ENCODE peak calls at places on chromosomes 16 and 17, in five cellular contexts. B is CD4-positive, alpha-beta T cell; K is right atrium auricular region; X is posterior cingulate gyrus; C is stimulated activated CD4-positive, alpha-beta T cell treated with anti-CD3 and anti-CD28 coated beads, Interleukin-4, amount 100 ng/mL, for 48 hours. M is an unnamed sample.

GRCh38 chr17:44556114-44556853 is 1.0 kb upstream of the FZD2 start:
- DNase-seq in B (no peak), K (no peak), X (no peak), C (no peak), M (peak)

GRCh38 chr16:72997141-72997542 is 50.8 kb downstream of the ZFHX3 start:
- DNase-seq in B (no peak), K (no peak), X (no peak), C (no peak), M (no peak)

GRCh38 chr17:75652934-75653549 is 13.9 kb downstream of the RECQL5 start:
- DNase-seq in B (no peak), K (no peak), X (no peak), C (no peak), M (no peak)

GRCh38 chr17:35786941-35787432 is 8.5 kb downstream of the MMP28 start:
- DNase-seq in B (no peak), K (no peak), X (no peak), C (no peak), M (no peak)

GRCh38 chr16:52466998-52467397 is 79.9 kb downstream of the TOX3 start:
- DNase-seq in B (no peak), K (no peak), X (no peak), C (no peak), M (no peak)

GRCh38 chr17:4900231-4901107 is 1.1 kb downstream of the C17orf107 start:
- DNase-seq in B (no peak), K (no peak), X (no peak), C (no peak), M (no peak)

GRCh38 chr16:54932737-54933254 is 2.1 kb downstream of the IRX5 start:
- DNase-seq in B (no peak), K (no peak), X (no peak), C (no peak), M (no peak)

GRCh38 chr17:45435481-45435880 is 2.8 kb upstream of the ARHGAP27 start:
- DNase-seq in B (no peak), K (no peak), X (no peak), C (no peak), M (no peak)

GRCh38 chr16:81505011-81505660 is 60.5 kb downstream of the CMIP start:
- DNase-seq in B (no peak), K (no peak), X (no peak), C (no peak), M (peak)

GRCh38 chr17:35752945-35753764 is at the start of gene GAS2L2:
- DNase-seq in B (no peak), K (no peak), X (no peak), C (no peak), M (no peak)

GRCh38 chr16:3454093-3454492 is 10.6 kb downstream of the NAA60 start:
- DNase-seq in B (no peak), K (no peak), X (no peak), C (no peak), M (no peak)

GRCh38 chr17:35540589-35541404 is 3.3 kb upstream of the SLFN12L start:
- DNase-seq in B (no peak), K (peak), X (no peak), C (peak), M (no peak)

GRCh38 chr17:48055531-48056245 is 7.5 kb downstream of the NFE2L1 start:
- DNase-seq in B (no peak), K (no peak), X (no peak), C (no peak), M (no peak)

GRCh38 chr16:25235991-25236390 is 19.2 kb downstream of the AQP8 start:
- DNase-seq in B (no peak), K (no peak), X (no peak), C (no peak), M (no peak)

GRCh38 chr17:45110676-45111611 is 21.4 kb downstream of the PLCD3 start:
- DNase-seq in B (no peak), K (no peak), X (peak), C (no peak), M (no peak)

GRCh38 chr16:4316103-4316731 is 350 bp downstream of the GLIS2 start:
- DNase-seq in B (no peak), K (no peak), X (no peak), C (no peak), M (no peak)

GRCh38 chr16:28261916-28262315 is 30.4 kb upstream of the SBK1 start:
- DNase-seq in B (no peak), K (no peak), X (no peak), C (no peak), M (no peak)

GRCh38 chr17:80432350-80432955 is 17.5 kb downstream of the ENDOV start:
- DNase-seq in B (no peak), K (no peak), X (no peak), C (no peak), M (no peak)

GRCh38 chr16:48075398-48075797 is 80.4 kb downstream of the ABCC12 start:
- DNase-seq in B (no peak), K (no peak), X (no peak), C (no peak), M (no peak)

GRCh38 chr16:2082171-2082982 is 34.6 kb downstream of the TSC2 start:
- DNase-seq in B (no peak), K (no peak), X (no peak), C (no peak), M (no peak)

GRCh38 chr16:66996324-66996982 is 8.1 kb downstream of the CES4A start:
- DNase-seq in B (no peak), K (peak), X (peak), C (no peak), M (no peak)

GRCh38 chr17:69471406-69471805 is 56.9 kb downstream of the MAP2K6 start:
- DNase-seq in B (no peak), K (no peak), X (no peak), C (no peak), M (no peak)

GRCh38 chr17:10370209-10370608 is 2.6 kb downstream of the MYH13 start:
- DNase-seq in B (no peak), K (no peak), X (no peak), C (no peak), M (no peak)

GRCh38 chr17:80422276-80422675 is 7.3 kb downstream of the ENDOV start:
- DNase-seq in B (no peak), K (no peak), X (no peak), C (no peak), M (no peak)

GRCh38 chr17:47982091-47982617 is 11.2 kb downstream of the CDK5RAP3 start:
- DNase-seq in B (no peak), K (no peak), X (no peak), C (no peak), M (no peak)

GRCh38 chr17:57021226-57021940 is 43.5 kb downstream of the SCPEP1 start:
- DNase-seq in B (no peak), K (no peak), X (no peak), C (no peak), M (no peak)

GRCh38 chr17:73799091-73799490 is 154.8 kb upstream of the SDK2 start:
- DNase-seq in B (no peak), K (no peak), X (no peak), C (no peak), M (no peak)

GRCh38 chr17:45248132-45248936 is 13.6 kb downstream of the SPATA32 start:
- DNase-seq in B (peak), K (no peak), X (no peak), C (peak), M (peak)

M was measured in GM19239.